ENCODE peak calls at places on chromosomes 2 and 18, in six cellular contexts. Y is SK-N-SH, N is adrenal gland, R is GM13976, F is mammary epithelial cell, V is BE2C. C is an unnamed sample.
A peak's percentile ranks its signal among the peaks of the same experiment; 100 is the strongest.

GRCh38 chr2:46355756-46356155 is 58.5 kb downstream of the EPAS1 start:
- DNase-seq in Y (no peak), N (no peak), R (no peak), F (no peak), V (no peak), C (no peak)

GRCh38 chr2:146481629-146482028 is 1363.2 kb upstream of the ACVR2A start:
- DNase-seq in Y (no peak), N (no peak), R (no peak), F (peak; percentile 26), V (no peak), C (no peak)

GRCh38 chr2:218754201-218754600 is 27.7 kb upstream of the CYP27A1 start:
- DNase-seq in Y (no peak), N (no peak), R (no peak), F (no peak), V (no peak), C (no peak)

GRCh38 chr2:165678882-165679281 is 115.2 kb downstream of the GALNT3 start:
- DNase-seq in Y (no peak), N (no peak), R (no peak), F (no peak), V (no peak), C (no peak)

GRCh38 chr18:34647251-34647650 is 62.8 kb upstream of the DTNA start:
- DNase-seq in Y (no peak), N (no peak), R (no peak), F (no peak), V (peak; percentile 32), C (no peak)

GRCh38 chr2:205245652-205246051 is 436.6 kb upstream of the NRP2 start:
- DNase-seq in Y (no peak), N (no peak), R (no peak), F (peak; percentile 6), V (no peak), C (no peak)

GRCh38 chr2:66434679-66435548 is at the start of gene MEIS1:
- DNase-seq in Y (peak; percentile 88), N (peak; percentile 96), R (peak; percentile 63), F (peak; percentile 95), V (peak; percentile 86), C (peak; percentile 55)

GRCh38 chr2:220279372-220279771 is 651.9 kb downstream of the SLC4A3 start:
- DNase-seq in Y (no peak), N (no peak), R (no peak), F (peak; percentile 98), V (no peak), C (no peak)

GRCh38 chr2:111168528-111168929 is 47.8 kb downstream of the BCL2L11 start:
- DNase-seq in Y (no peak), N (peak; percentile 71), R (peak; percentile 58), F (peak; percentile 83), V (peak; percentile 23), C (peak; percentile 89)

GRCh38 chr2:169819106-169819505 is 5.6 kb downstream of the METTL5 start:
- DNase-seq in Y (no peak), N (no peak), R (no peak), F (peak; percentile 36), V (no peak), C (no peak)

GRCh38 chr2:200975672-200976071 is 12.2 kb upstream of the ORC2 start:
- DNase-seq in Y (no peak), N (no peak), R (no peak), F (no peak), V (no peak), C (no peak)

GRCh38 chr2:209525336-209525735 is 101.5 kb downstream of the MAP2 start:
- DNase-seq in Y (no peak), N (no peak), R (no peak), F (no peak), V (no peak), C (no peak)

GRCh38 chr2:149483004-149483605 is 104.5 kb downstream of the MMADHC start:
- DNase-seq in Y (no peak), N (peak; percentile 10), R (no peak), F (no peak), V (no peak), C (no peak)

GRCh38 chr2:13021470-13021957 is 304.8 kb downstream of the TRIB2 start:
- DNase-seq in Y (peak; percentile 34), N (no peak), R (no peak), F (no peak), V (peak; percentile 50), C (no peak)

GRCh38 chr2:20604957-20605381 is 45.9 kb downstream of the HS1BP3 start:
- DNase-seq in Y (no peak), N (peak; percentile 47), R (no peak), F (no peak), V (no peak), C (no peak)

GRCh38 chr2:58918138-58918537 is 677.0 kb upstream of the FANCL start:
- DNase-seq in Y (no peak), N (no peak), R (no peak), F (no peak), V (no peak), C (no peak)

GRCh38 chr2:142130111-142131015 is 453 bp downstream of the LRP1B start:
- DNase-seq in Y (peak; percentile 55), N (peak; percentile 59), R (peak; percentile 32), F (peak; percentile 69), V (peak; percentile 46), C (peak; percentile 0)

GRCh38 chr2:128664499-128664971 is 345.9 kb upstream of the HS6ST1 start:
- DNase-seq in Y (no peak), N (no peak), R (no peak), F (no peak), V (no peak), C (no peak)

GRCh38 chr18:8800445-8800844 is 95.1 kb downstream of the MTCL1 start:
- DNase-seq in Y (no peak), N (no peak), R (no peak), F (peak; percentile 78), V (no peak), C (no peak)

GRCh38 chr2:235468978-235469694 is 24.7 kb upstream of the AGAP1 start:
- DNase-seq in Y (no peak), N (peak; percentile 83), R (no peak), F (peak; percentile 85), V (no peak), C (no peak)

GRCh38 chr2:37323176-37323575 is 1.5 kb downstream of the PRKD3 start:
- DNase-seq in Y (no peak), N (no peak), R (no peak), F (peak; percentile 23), V (no peak), C (no peak)

GRCh38 chr2:64989126-64989981 is at the start of gene SLC1A4:
- DNase-seq in Y (peak; percentile 97), N (peak; percentile 95), R (peak; percentile 96), F (peak; percentile 81), V (peak; percentile 85), C (peak; percentile 88)

GRCh38 chr2:46331099-46331766 is 34.0 kb downstream of the EPAS1 start:
- DNase-seq in Y (peak; percentile 81), N (no peak), R (no peak), F (no peak), V (peak; percentile 83), C (no peak)

GRCh38 chr2:219308142-219309093 is 783 bp downstream of the PTPRN start:
- DNase-seq in Y (peak; percentile 84), N (peak; percentile 79), R (peak; percentile 86), F (peak; percentile 46), V (peak; percentile 81), C (peak; percentile 77)

GRCh38 chr2:5990021-5990420 is 297.8 kb downstream of the SOX11 start:
- DNase-seq in Y (no peak), N (no peak), R (no peak), F (no peak), V (no peak), C (no peak)

GRCh38 chr18:74353169-74353775 is 37.6 kb downstream of the C18orf63 start:
- DNase-seq in Y (peak; percentile 35), N (peak; percentile 61), R (peak; percentile 36), F (peak; percentile 51), V (peak; percentile 44), C (peak; percentile 72)
- TF ChIP-seq CTCF in Y (peak; percentile 62), N (peak; percentile 42), R (peak; percentile 42), F (peak; percentile 72), V (peak; percentile 70), C (peak; percentile 73)

GRCh38 chr18:32478818-32479217 is 8.1 kb upstream of the GAREM1 start:
- DNase-seq in Y (no peak), N (no peak), R (no peak), F (no peak), V (no peak), C (no peak)
- TF ChIP-seq CTCF in Y (no peak), N (no peak), R (no peak), F (no peak), V (no peak), C (no peak)

DNA sequence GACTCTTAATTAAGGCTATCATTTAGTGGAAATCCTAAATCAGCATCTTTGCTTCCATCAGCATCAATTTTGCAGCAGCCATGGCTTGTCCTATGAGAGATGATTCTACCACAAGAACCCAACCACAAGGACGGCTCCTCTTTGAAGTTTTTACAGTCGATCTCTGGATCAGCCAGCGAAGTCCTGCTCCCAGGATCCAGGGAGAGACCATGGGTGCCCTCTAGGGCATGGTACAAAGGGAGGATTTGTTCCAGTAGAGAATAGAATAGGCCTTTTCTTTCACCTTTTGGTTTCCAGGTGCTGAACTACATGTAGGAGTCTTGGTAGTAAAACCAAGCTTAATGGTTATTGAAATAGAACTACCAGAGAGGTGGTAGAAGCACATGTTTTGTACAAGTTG is 52.7 kb downstream of the TMEM200C start:
- DNase-seq in Y (no peak), N (no peak), R (no peak), F (no peak), V (no peak), C (no peak)
- TF ChIP-seq CTCF in Y (no peak), N (no peak), R (no peak), F (no peak), V (no peak), C (no peak)

GRCh38 chr2:229712125-229712524 is 2.2 kb downstream of the DNER start:
- DNase-seq in Y (no peak), N (no peak), R (no peak), F (no peak), V (no peak), C (no peak)

GRCh38 chr2:229715895-229716507 is 1.6 kb upstream of the DNER start:
- DNase-seq in Y (peak; percentile 48), N (peak; percentile 68), R (no peak), F (peak; percentile 37), V (peak; percentile 48), C (peak; percentile 63)

GRCh38 chr2:229714736-229715541 is 584 bp upstream of the DNER start:
- DNase-seq in Y (peak; percentile 70), N (peak; percentile 84), R (peak; percentile 77), F (peak; percentile 56), V (peak; percentile 26), C (peak; percentile 44)

GRCh38 chr2:229714080-229714735 is at the start of gene DNER:
- DNase-seq in Y (peak; percentile 94), N (peak; percentile 76), R (peak; percentile 85), F (no peak), V (peak; percentile 83), C (peak; percentile 47)

GRCh38 chr2:229713371-229714079 is 830 bp downstream of the DNER start:
- DNase-seq in Y (peak; percentile 87), N (peak; percentile 78), R (peak; percentile 42), F (no peak), V (peak; percentile 29), C (peak; percentile 18)
- TF ChIP-seq CTCF in Y (no peak), N (peak; percentile 17), R (no peak), F (no peak), V (no peak), C (no peak)

DNA sequence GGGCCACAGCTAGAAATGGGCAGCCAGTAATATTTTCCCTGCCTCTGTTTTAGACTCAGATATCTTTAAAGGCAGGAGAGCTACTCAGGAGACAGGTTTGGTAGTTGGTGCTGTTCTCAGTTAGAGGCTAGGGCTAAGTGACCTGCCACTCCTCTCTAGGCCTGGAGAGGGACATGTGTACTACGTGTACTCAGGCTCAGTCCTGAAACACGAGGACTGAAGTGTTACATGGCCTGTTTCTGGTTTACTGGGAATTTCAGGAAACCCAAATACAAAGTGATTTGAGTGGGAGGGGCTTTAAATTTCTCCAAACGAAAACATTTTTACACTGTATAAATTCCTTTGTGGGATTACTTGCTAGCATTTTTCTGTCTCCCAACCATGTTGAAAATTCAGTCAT is 343.4 kb downstream of the CYP26B1 start:
- DNase-seq in Y (no peak), N (no peak), R (no peak), F (no peak), V (no peak), C (no peak)
- TF ChIP-seq CTCF in Y (no peak), N (no peak), R (no peak), F (no peak), V (no peak), C (no peak)

C was measured in activated CD8-positive, alpha-beta T cell treated with anti-CD3 and anti-CD28 coated beads for 36 hours.